ENCODE peak calls at places on chromosomes 12 and 14, in six cellular contexts. One of them, this sample, is unnamed.

GRCh38 chr14:65628664-65629063 is 216.1 kb downstream of the FUT8 start:
- DNase-seq in stomach: no peak
- DNase-seq in cardiac muscle cell: no peak
- DNase-seq in neural progenitor cell: no peak
- DNase-seq in mammary epithelial cell: no peak
- DNase-seq in tibial artery: no peak
- DNase-seq in this sample: no peak

GRCh38 chr12:5511644-5512584 is 80.0 kb downstream of the NTF3 start:
- DNase-seq in stomach: no peak
- DNase-seq in cardiac muscle cell: peak; percentile 56
- DNase-seq in tibial artery: no peak
- DNase-seq in mammary epithelial cell: no peak
- DNase-seq in neural progenitor cell: peak; percentile 62
- DNase-seq in this sample: no peak

GRCh38 chr14:51652168-51653095 is 722 bp downstream of the FRMD6 start:
- DNase-seq in mammary epithelial cell: no peak
- DNase-seq in stomach: peak; percentile 38
- DNase-seq in cardiac muscle cell: no peak
- DNase-seq in neural progenitor cell: peak; percentile 73
- DNase-seq in tibial artery: peak; percentile 37
- DNase-seq in this sample: peak; percentile 26

GRCh38 chr14:105600939-105601359 is 74.6 kb downstream of the TMEM121 start:
- DNase-seq in tibial artery: no peak
- DNase-seq in stomach: no peak
- DNase-seq in mammary epithelial cell: no peak
- DNase-seq in neural progenitor cell: no peak
- DNase-seq in cardiac muscle cell: no peak
- DNase-seq in this sample: no peak

GRCh38 chr12:100017056-100017455 is 32.3 kb upstream of the ANKS1B start:
- DNase-seq in cardiac muscle cell: no peak
- DNase-seq in mammary epithelial cell: peak; percentile 81
- DNase-seq in tibial artery: no peak
- DNase-seq in neural progenitor cell: no peak
- DNase-seq in stomach: no peak
- DNase-seq in this sample: no peak

GRCh38 chr14:98897605-98898309 is 374.2 kb downstream of the BCL11B start:
- DNase-seq in tibial artery: no peak
- DNase-seq in cardiac muscle cell: no peak
- DNase-seq in mammary epithelial cell: peak; percentile 72
- DNase-seq in stomach: no peak
- DNase-seq in neural progenitor cell: no peak
- DNase-seq in this sample: no peak

GRCh38 chr14:49769581-49770211 is 1.7 kb downstream of the KLHDC2 start:
- DNase-seq in stomach: no peak
- DNase-seq in tibial artery: no peak
- DNase-seq in neural progenitor cell: no peak
- DNase-seq in mammary epithelial cell: no peak
- DNase-seq in cardiac muscle cell: no peak
- DNase-seq in this sample: no peak

GRCh38 chr14:74836251-74836957 is 39.5 kb downstream of the PROX2 start:
- DNase-seq in mammary epithelial cell: no peak
- DNase-seq in neural progenitor cell: no peak
- DNase-seq in stomach: no peak
- DNase-seq in tibial artery: no peak
- DNase-seq in cardiac muscle cell: no peak
- DNase-seq in this sample: no peak

GRCh38 chr14:68011629-68012028 is 192.1 kb downstream of the RAD51B start:
- DNase-seq in tibial artery: no peak
- DNase-seq in neural progenitor cell: no peak
- DNase-seq in mammary epithelial cell: no peak
- DNase-seq in stomach: no peak
- DNase-seq in cardiac muscle cell: peak; percentile 69
- DNase-seq in this sample: no peak

GRCh38 chr12:82461393-82461792 is 103.1 kb downstream of the METTL25 start:
- DNase-seq in mammary epithelial cell: no peak
- DNase-seq in neural progenitor cell: no peak
- DNase-seq in cardiac muscle cell: no peak
- DNase-seq in stomach: no peak
- DNase-seq in tibial artery: no peak
- DNase-seq in this sample: peak; percentile 3

GRCh38 chr12:4421590-4422031 is 24.0 kb downstream of the FGF6 start:
- DNase-seq in tibial artery: no peak
- DNase-seq in cardiac muscle cell: peak; percentile 47
- DNase-seq in mammary epithelial cell: peak; percentile 17
- DNase-seq in stomach: no peak
- DNase-seq in neural progenitor cell: peak; percentile 83
- DNase-seq in this sample: peak; percentile 70

GRCh38 chr12:990308-990648 is 745 bp upstream of the ERC1 start:
- DNase-seq in mammary epithelial cell: peak; percentile 62
- DNase-seq in cardiac muscle cell: peak; percentile 70
- DNase-seq in stomach: peak; percentile 72
- DNase-seq in tibial artery: peak; percentile 49
- DNase-seq in neural progenitor cell: peak; percentile 79
- DNase-seq in this sample: peak; percentile 36

DNA sequence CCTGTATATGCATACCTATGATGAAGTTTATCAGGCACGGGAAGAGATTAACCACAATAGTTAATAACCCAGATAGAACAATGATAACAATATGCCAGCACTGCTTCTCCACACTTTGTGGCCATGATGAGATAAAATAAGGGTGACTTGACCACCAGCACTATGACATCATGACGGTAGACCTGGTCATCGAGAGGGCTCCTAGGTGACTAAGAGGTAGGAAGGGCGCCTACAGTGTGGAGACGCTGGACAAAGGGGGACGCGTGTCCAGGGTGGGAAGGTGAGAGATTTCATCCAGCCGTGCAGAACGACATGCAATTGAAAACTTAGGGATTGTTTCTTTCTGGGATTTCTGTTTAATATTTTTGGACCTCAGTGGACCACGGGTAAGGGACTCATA is 221.8 kb upstream of the RTL1 start:
- DNase-seq in neural progenitor cell: no peak
- DNase-seq in mammary epithelial cell: no peak
- DNase-seq in stomach: no peak
- DNase-seq in cardiac muscle cell: no peak
- DNase-seq in tibial artery: no peak
- DNase-seq in this sample: no peak
- H3K27ac ChIP-seq in neural progenitor cell: no peak overlapping the region
- H3K27ac ChIP-seq in mammary epithelial cell: no peak overlapping the region
- H3K27ac ChIP-seq in stomach: no peak overlapping the region
- H3K27ac ChIP-seq in cardiac muscle cell: no peak overlapping the region
- H3K27ac ChIP-seq in tibial artery: no peak overlapping the region
- H3K27ac ChIP-seq in this sample: no peak overlapping the region

GRCh38 chr12:12890492-12890814 is 909 bp upstream of the GPRC5A start:
- DNase-seq in stomach: peak; percentile 54
- DNase-seq in tibial artery: no peak
- DNase-seq in neural progenitor cell: no peak
- DNase-seq in mammary epithelial cell: no peak
- DNase-seq in cardiac muscle cell: peak; percentile 43
- DNase-seq in this sample: no peak

GRCh38 chr12:12889701-12890100 is 1.7 kb upstream of the GPRC5A start:
- DNase-seq in tibial artery: no peak
- DNase-seq in cardiac muscle cell: no peak
- DNase-seq in mammary epithelial cell: no peak
- DNase-seq in neural progenitor cell: no peak
- DNase-seq in stomach: no peak
- DNase-seq in this sample: no peak

GRCh38 chr12:12891646-12892355 is 439 bp downstream of the GPRC5A start:
- DNase-seq in tibial artery: no peak
- DNase-seq in neural progenitor cell: no peak
- DNase-seq in mammary epithelial cell: no peak
- DNase-seq in cardiac muscle cell: no peak
- DNase-seq in stomach: no peak
- DNase-seq in this sample: no peak

GRCh38 chr12:12892670-12893290 is 1.4 kb downstream of the GPRC5A start:
- DNase-seq in mammary epithelial cell: no peak
- DNase-seq in cardiac muscle cell: no peak
- DNase-seq in stomach: no peak
- DNase-seq in tibial artery: no peak
- DNase-seq in neural progenitor cell: no peak
- DNase-seq in this sample: no peak

GRCh38 chr12:12890815-12891645 is at the start of gene GPRC5A:
- DNase-seq in tibial artery: peak; percentile 95
- DNase-seq in mammary epithelial cell: peak; percentile 99
- DNase-seq in neural progenitor cell: peak; percentile 54
- DNase-seq in stomach: peak; percentile 87
- DNase-seq in cardiac muscle cell: peak; percentile 95
- DNase-seq in this sample: peak; percentile 87
- TF ChIP-seq CTCF in tibial artery: peak; percentile 17
- TF ChIP-seq CTCF in mammary epithelial cell: no peak
- TF ChIP-seq CTCF in neural progenitor cell: peak; percentile 21
- TF ChIP-seq CTCF in stomach: peak; percentile 19
- TF ChIP-seq CTCF in cardiac muscle cell: peak; percentile 28
- TF ChIP-seq CTCF in this sample: peak; percentile 7

GRCh38 chr12:57610553-57611115 is 601 bp upstream of the ARHGEF25 start:
- DNase-seq in mammary epithelial cell: no peak
- DNase-seq in stomach: no peak
- DNase-seq in neural progenitor cell: peak; percentile 61
- DNase-seq in cardiac muscle cell: no peak
- DNase-seq in tibial artery: peak; percentile 66
- DNase-seq in this sample: no peak
- H3K27ac ChIP-seq in mammary epithelial cell: no peak overlapping the region
- H3K27ac ChIP-seq in stomach: peak overlapping the region; percentile 91
- H3K27ac ChIP-seq in neural progenitor cell: no peak overlapping the region
- H3K27ac ChIP-seq in cardiac muscle cell: no peak overlapping the region
- H3K27ac ChIP-seq in tibial artery: peak overlapping the region; percentile 97
- H3K27ac ChIP-seq in this sample: peak overlapping the region; percentile 59

GRCh38 chr14:58638231-58639205 is 756 bp downstream of the DACT1 start:
- DNase-seq in stomach: no peak
- DNase-seq in tibial artery: no peak
- DNase-seq in mammary epithelial cell: peak; percentile 28
- DNase-seq in cardiac muscle cell: peak; percentile 56
- DNase-seq in neural progenitor cell: peak; percentile 70
- DNase-seq in this sample: peak; percentile 15
- TF ChIP-seq CTCF in stomach: no peak
- TF ChIP-seq CTCF in tibial artery: no peak
- TF ChIP-seq CTCF in mammary epithelial cell: no peak
- TF ChIP-seq CTCF in cardiac muscle cell: peak; percentile 18
- TF ChIP-seq CTCF in neural progenitor cell: no peak
- TF ChIP-seq CTCF in this sample: no peak